ENCODE peak calls at places on chromosomes 11 and 22, in seven cellular contexts. G is MM.1S, Y is hepatocyte, U is GM23248, X is PC-9, F is GM23338, O is HCT116. R is an unnamed sample.

GRCh38 chr11:15692739-15693138 is 578.0 kb downstream of the INSC start:
- DNase-seq in G (no peak), Y (no peak), U (no peak), X (peak; percentile 48), F (no peak), O (no peak), R (no peak)

GRCh38 chr11:58829736-58830135 is 14.8 kb downstream of the GLYATL2 start:
- DNase-seq in G (no peak), Y (no peak), U (peak; percentile 57), X (peak; percentile 56), F (no peak), O (no peak), R (peak; percentile 97)

GRCh38 chr11:94424662-94425061 is 23.4 kb upstream of the GPR83 start:
- DNase-seq in G (no peak), Y (no peak), U (peak; percentile 34), X (peak; percentile 46), F (no peak), O (no peak), R (peak; percentile 71)

GRCh38 chr22:44309137-44309536 is 3.6 kb downstream of the SHISAL1 start:
- DNase-seq in G (no peak), Y (peak; percentile 55), U (peak; percentile 99), X (peak; percentile 81), F (no peak), O (peak; percentile 7), R (peak; percentile 90)

GRCh38 chr11:117045196-117045595 is 53.0 kb downstream of the SIK3 start:
- DNase-seq in G (no peak), Y (peak; percentile 57), U (peak; percentile 40), X (no peak), F (peak; percentile 34), O (no peak), R (peak; percentile 49)

GRCh38 chr22:50711446-50712340 is 26.3 kb upstream of the ACR start:
- DNase-seq in G (no peak), Y (no peak), U (no peak), X (no peak), F (no peak), O (no peak), R (no peak)

GRCh38 chr22:24994070-24994763 is 41.7 kb downstream of the KIAA1671 start:
- DNase-seq in G (no peak), Y (peak; percentile 50), U (peak; percentile 88), X (peak; percentile 97), F (peak; percentile 64), O (peak; percentile 73), R (peak; percentile 70)

GRCh38 chr11:78432058-78432515 is 14.5 kb upstream of the GAB2 start:
- DNase-seq in G (peak; percentile 9), Y (no peak), U (peak; percentile 47), X (peak; percentile 33), F (peak; percentile 60), O (no peak), R (peak; percentile 37)

GRCh38 chr22:20040801-20041200 is 19.9 kb downstream of the TANGO2 start:
- DNase-seq in G (no peak), Y (no peak), U (no peak), X (no peak), F (no peak), O (no peak), R (no peak)

GRCh38 chr11:12066056-12066798 is 44.2 kb upstream of the MICAL2 start:
- DNase-seq in G (no peak), Y (peak; percentile 86), U (peak; percentile 98), X (peak; percentile 96), F (no peak), O (peak; percentile 93), R (peak; percentile 96)

GRCh38 chr11:58796333-58797049 is 48.0 kb downstream of the GLYATL2 start:
- DNase-seq in G (no peak), Y (no peak), U (peak; percentile 15), X (no peak), F (peak; percentile 57), O (no peak), R (no peak)

GRCh38 chr11:94181943-94182342 is 53.3 kb downstream of the PANX1 start:
- DNase-seq in G (no peak), Y (no peak), U (no peak), X (no peak), F (no peak), O (no peak), R (no peak)

GRCh38 chr11:103272876-103273275 is 163.7 kb downstream of the DYNC2H1 start:
- DNase-seq in G (no peak), Y (no peak), U (no peak), X (no peak), F (no peak), O (no peak), R (no peak)

GRCh38 chr11:120667281-120667680 is 155.7 kb downstream of the GRIK4 start:
- DNase-seq in G (no peak), Y (no peak), U (peak; percentile 47), X (no peak), F (no peak), O (no peak), R (no peak)

GRCh38 chr11:65868076-65868667 is 4.4 kb downstream of the EFEMP2 start:
- DNase-seq in G (no peak), Y (no peak), U (no peak), X (no peak), F (peak; percentile 88), O (no peak), R (no peak)

GRCh38 chr11:40252236-40252635 is 1207.2 kb downstream of the LRRC4C start:
- DNase-seq in G (no peak), Y (no peak), U (no peak), X (no peak), F (no peak), O (no peak), R (no peak)

GRCh38 chr22:25898707-25899365 is 156.8 kb downstream of the MYO18B start:
- DNase-seq in G (no peak), Y (peak; percentile 14), U (no peak), X (no peak), F (peak; percentile 79), O (peak; percentile 8), R (no peak)

GRCh38 chr11:64239662-64240466 is 1.0 kb upstream of the FKBP2 start:
- DNase-seq in G (no peak), Y (no peak), U (no peak), X (no peak), F (no peak), O (no peak), R (no peak)

GRCh38 chr11:65634440-65634839 is 3.5 kb upstream of the SIPA1 start:
- DNase-seq in G (no peak), Y (no peak), U (no peak), X (peak; percentile 13), F (no peak), O (no peak), R (no peak)

GRCh38 chr11:120086651-120087050 is 51.3 kb downstream of the TRIM29 start:
- DNase-seq in G (no peak), Y (no peak), U (no peak), X (no peak), F (peak; percentile 28), O (no peak), R (no peak)

GRCh38 chr11:69371731-69372588 is 78.0 kb downstream of the MYEOV start:
- DNase-seq in G (no peak), Y (no peak), U (no peak), X (no peak), F (no peak), O (no peak), R (no peak)

GRCh38 chr11:6568191-6568918 is 35.1 kb downstream of the RRP8 start:
- DNase-seq in G (peak; percentile 26), Y (peak; percentile 65), U (peak; percentile 47), X (no peak), F (peak; percentile 67), O (no peak), R (peak; percentile 77)

GRCh38 chr11:129292768-129293167 is 82.9 kb upstream of the BARX2 start:
- DNase-seq in G (no peak), Y (no peak), U (no peak), X (no peak), F (no peak), O (no peak), R (no peak)

GRCh38 chr11:102810943-102811528 is 13.1 kb upstream of the MMP1 start:
- DNase-seq in G (peak; percentile 15), Y (peak; percentile 36), U (peak; percentile 55), X (no peak), F (peak; percentile 71), O (no peak), R (peak; percentile 69)

GRCh38 chr11:13962562-13963168 is at the start of gene SPON1:
- DNase-seq in G (no peak), Y (peak; percentile 84), U (peak; percentile 53), X (no peak), F (peak; percentile 87), O (no peak), R (no peak)
- TF ChIP-seq EZH2 in G (no peak), Y (peak; percentile 45), U (peak; percentile 47), X (no peak), F (peak; percentile 82), O (no peak), R (no peak)

GRCh38 chr22:17818166-17818565 is 43.9 kb upstream of the BID start:
- DNase-seq in G (no peak), Y (no peak), U (no peak), X (no peak), F (no peak), O (no peak), R (no peak)
- H3K9me2 ChIP-seq in G (no peaks in the 10 kb centered on the region), Y (no peaks in the 10 kb centered on the region), U (no peaks in the 10 kb centered on the region), X (no peaks in the 10 kb centered on the region), F (no peaks in the 10 kb centered on the region), O (no peaks in the 10 kb centered on the region), R (no peaks in the 10 kb centered on the region)

GRCh38 chr11:20605602-20606091 is 6.2 kb downstream of the SLC6A5 start:
- DNase-seq in G (no peak), Y (no peak), U (no peak), X (no peak), F (no peak), O (no peak), R (no peak)
- TF ChIP-seq EZH2 in G (no peak), Y (no peak), U (no peak), X (no peak), F (no peak), O (no peak), R (no peak)

DNA sequence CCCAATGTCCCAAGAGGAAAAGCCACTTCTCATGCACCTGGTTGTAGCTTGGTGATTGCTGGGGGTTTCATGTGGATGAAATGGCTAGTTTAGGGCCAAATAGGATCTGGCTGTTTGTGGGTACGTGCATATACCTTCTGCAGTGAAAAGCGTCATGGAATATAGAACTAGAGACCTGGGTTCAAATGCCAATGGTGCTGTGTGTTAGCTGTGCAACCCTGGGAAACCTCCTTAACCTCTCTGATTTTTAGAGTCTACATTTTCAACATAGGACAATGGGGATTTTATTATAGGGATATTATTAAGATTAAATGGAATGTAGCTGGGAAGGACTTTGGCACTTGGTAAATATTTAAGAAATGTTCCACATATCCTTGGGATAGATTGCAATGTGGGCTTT is 112.5 kb upstream of the E2F8 start:
- DNase-seq in G (no peak), Y (no peak), U (no peak), X (no peak), F (no peak), O (no peak), R (no peak)
- H3K9me2 ChIP-seq in G (no peaks in the 10 kb centered on the region), Y (no peaks in the 10 kb centered on the region), U (no peaks in the 10 kb centered on the region), X (no peaks in the 10 kb centered on the region), F (no peaks in the 10 kb centered on the region), O (no peaks in the 10 kb centered on the region), R (no peaks in the 10 kb centered on the region)

GRCh38 chr11:70671083-70671482 is 272.8 kb downstream of the CTTN start:
- DNase-seq in G (no peak), Y (no peak), U (no peak), X (no peak), F (no peak), O (no peak), R (no peak)
- TF ChIP-seq EZH2 in G (no peak), Y (no peak), U (no peak), X (no peak), F (no peak), O (no peak), R (no peak)